ENCODE peak calls at places on chromosomes 1 and 21, in five cellular contexts. R is OCI-LY7, U is thoracic aorta, S is brain microvascular endothelial cell, D is GM23338. Y is an unnamed sample.

GRCh38 chr1:39788758-39789570 is at the start of gene BMP8B:
- DNase-seq in U (no peak), R (peak; percentile 46), D (peak; percentile 64), S (no peak), Y (no peak)

GRCh38 chr21:22374218-22374969 is 1376.2 kb downstream of the NCAM2 start:
- DNase-seq in D (peak; percentile 40), U (no peak), R (no peak), S (no peak), Y (no peak)

GRCh38 chr1:100332331-100332730 is 20.0 kb upstream of the CDC14A start:
- DNase-seq in D (no peak), U (no peak), S (no peak), R (no peak), Y (no peak)

GRCh38 chr1:69388044-69388443 is 179.7 kb upstream of the LRRC7 start:
- DNase-seq in U (no peak), S (no peak), D (no peak), R (no peak), Y (no peak)

GRCh38 chr1:216081445-216081844 is 341.8 kb downstream of the USH2A start:
- DNase-seq in R (no peak), S (no peak), D (no peak), U (no peak), Y (no peak)

GRCh38 chr21:44741921-44742320 is 30.5 kb upstream of the TSPEAR start:
- DNase-seq in R (no peak), U (no peak), D (no peak), S (no peak), Y (no peak)

GRCh38 chr1:101235241-101235695 is 1.6 kb upstream of the S1PR1 start:
- DNase-seq in U (no peak), S (no peak), R (no peak), D (peak; percentile 15), Y (no peak)

GRCh38 chr1:153677718-153678518 is 570 bp upstream of the NPR1 start:
- DNase-seq in R (peak; percentile 71), S (peak; percentile 39), D (peak; percentile 85), U (no peak), Y (peak; percentile 61)

GRCh38 chr1:156583821-156584622 is 4.5 kb downstream of the TTC24 start:
- DNase-seq in S (peak; percentile 82), R (peak; percentile 90), D (peak; percentile 97), U (no peak), Y (peak; percentile 86)

GRCh38 chr1:186188004-186188539 is 187.0 kb downstream of the TPR start:
- DNase-seq in U (no peak), S (peak; percentile 94), D (no peak), R (no peak), Y (peak; percentile 96)

GRCh38 chr1:156750932-156751723 is at the start of gene HDGF:
- DNase-seq in S (no peak), R (peak; percentile 60), D (peak; percentile 73), U (no peak), Y (no peak)

GRCh38 chr21:46185717-46186116 is 1.5 kb upstream of the SPATC1L start:
- DNase-seq in R (no peak), S (no peak), D (no peak), U (no peak), Y (no peak)

GRCh38 chr1:65177457-65177856 is 29.5 kb downstream of the AK4 start:
- DNase-seq in D (no peak), U (no peak), R (no peak), S (peak; percentile 60), Y (peak; percentile 44)

GRCh38 chr1:224193319-224193966 is 10.4 kb downstream of the DEGS1 start:
- DNase-seq in R (no peak), D (no peak), U (no peak), S (no peak), Y (no peak)

GRCh38 chr1:224192082-224192786 is 9.2 kb downstream of the DEGS1 start:
- DNase-seq in U (no peak), S (no peak), R (no peak), D (no peak), Y (no peak)

GRCh38 chr1:224188286-224188685 is 5.2 kb downstream of the DEGS1 start:
- DNase-seq in D (no peak), U (no peak), R (no peak), S (no peak), Y (no peak)

GRCh38 chr1:224185208-224185607 is 2.2 kb downstream of the DEGS1 start:
- DNase-seq in D (no peak), S (no peak), U (no peak), R (peak; percentile 45), Y (no peak)

DNA sequence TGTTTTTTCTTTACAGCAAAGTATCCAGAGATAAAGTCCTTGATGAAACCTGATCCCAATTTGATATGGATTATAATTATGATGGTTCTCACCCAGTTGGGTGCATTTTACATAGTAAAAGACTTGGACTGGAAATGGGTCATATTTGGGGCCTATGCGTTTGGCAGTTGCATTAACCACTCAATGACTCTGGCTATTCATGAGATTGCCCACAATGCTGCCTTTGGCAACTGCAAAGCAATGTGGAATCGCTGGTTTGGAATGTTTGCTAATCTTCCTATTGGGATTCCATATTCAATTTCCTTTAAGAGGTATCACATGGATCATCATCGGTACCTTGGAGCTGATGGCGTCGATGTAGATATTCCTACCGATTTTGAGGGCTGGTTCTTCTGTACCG is 6.5 kb downstream of the DEGS1 start:
- DNase-seq in R (no peak), D (no peak), S (no peak), U (no peak), Y (peak; percentile 28)
- TF ChIP-seq CTCF in R (no peak), D (no peak), S (no peak), U (no peak), Y (no peak)

DNA sequence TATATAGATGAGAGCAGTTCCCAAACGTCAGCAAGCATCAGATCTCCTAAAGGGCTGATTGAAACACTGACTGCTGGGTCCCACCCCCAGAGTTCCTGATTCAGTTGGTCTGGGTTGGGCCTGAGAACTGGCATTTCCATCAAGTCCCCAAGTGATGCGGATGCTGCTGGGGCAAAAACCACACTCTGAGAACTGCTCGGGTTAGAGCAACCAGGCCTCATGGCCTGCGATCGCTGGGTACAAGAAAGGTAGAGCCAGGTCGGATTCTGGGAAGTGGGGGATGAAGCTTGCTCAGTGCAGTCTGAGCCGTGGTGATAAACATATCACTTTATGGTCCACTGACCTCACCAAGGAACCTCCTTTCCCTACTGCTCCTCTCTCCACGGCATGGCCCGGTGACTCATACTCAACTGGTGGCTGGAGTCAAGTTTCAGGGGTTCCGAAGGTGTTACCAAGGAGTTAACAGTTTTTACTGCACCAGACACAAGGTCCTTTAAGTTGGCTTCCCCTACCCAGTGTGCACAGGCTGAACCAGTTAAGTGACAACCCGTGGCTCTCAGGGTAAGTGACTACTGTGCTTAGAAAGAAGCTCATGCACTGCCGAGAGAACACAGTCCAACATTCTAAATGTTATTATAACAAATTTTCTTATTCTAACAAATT is 153.5 kb downstream of the TGFBR3 start:
- DNase-seq in U (no peak), R (no peak), D (peak; percentile 14), S (peak; percentile 71), Y (peak; percentile 91)
- H3K4me3 ChIP-seq in U (no peak overlapping the region), R (no peak overlapping the region), D (no peak overlapping the region), S (no peak overlapping the region), Y (no peak overlapping the region)

GRCh38 chr1:155304558-155305063 is 3.4 kb upstream of the PKLR start:
- DNase-seq in R (no peak), D (no peak), S (no peak), U (no peak), Y (no peak)
- TF ChIP-seq CTCF in R (no peak), D (no peak), S (no peak), U (no peak), Y (no peak)

GRCh38 chr1:209652873-209653401 is 712 bp upstream of the LAMB3 start:
- DNase-seq in R (no peak), D (peak; percentile 66), U (no peak), S (peak; percentile 51), Y (no peak)
- H3K4me3 ChIP-seq in R (no peak overlapping the region), D (no peak overlapping the region), U (no peak overlapping the region), S (no peak overlapping the region), Y (no peak overlapping the region)

DNA sequence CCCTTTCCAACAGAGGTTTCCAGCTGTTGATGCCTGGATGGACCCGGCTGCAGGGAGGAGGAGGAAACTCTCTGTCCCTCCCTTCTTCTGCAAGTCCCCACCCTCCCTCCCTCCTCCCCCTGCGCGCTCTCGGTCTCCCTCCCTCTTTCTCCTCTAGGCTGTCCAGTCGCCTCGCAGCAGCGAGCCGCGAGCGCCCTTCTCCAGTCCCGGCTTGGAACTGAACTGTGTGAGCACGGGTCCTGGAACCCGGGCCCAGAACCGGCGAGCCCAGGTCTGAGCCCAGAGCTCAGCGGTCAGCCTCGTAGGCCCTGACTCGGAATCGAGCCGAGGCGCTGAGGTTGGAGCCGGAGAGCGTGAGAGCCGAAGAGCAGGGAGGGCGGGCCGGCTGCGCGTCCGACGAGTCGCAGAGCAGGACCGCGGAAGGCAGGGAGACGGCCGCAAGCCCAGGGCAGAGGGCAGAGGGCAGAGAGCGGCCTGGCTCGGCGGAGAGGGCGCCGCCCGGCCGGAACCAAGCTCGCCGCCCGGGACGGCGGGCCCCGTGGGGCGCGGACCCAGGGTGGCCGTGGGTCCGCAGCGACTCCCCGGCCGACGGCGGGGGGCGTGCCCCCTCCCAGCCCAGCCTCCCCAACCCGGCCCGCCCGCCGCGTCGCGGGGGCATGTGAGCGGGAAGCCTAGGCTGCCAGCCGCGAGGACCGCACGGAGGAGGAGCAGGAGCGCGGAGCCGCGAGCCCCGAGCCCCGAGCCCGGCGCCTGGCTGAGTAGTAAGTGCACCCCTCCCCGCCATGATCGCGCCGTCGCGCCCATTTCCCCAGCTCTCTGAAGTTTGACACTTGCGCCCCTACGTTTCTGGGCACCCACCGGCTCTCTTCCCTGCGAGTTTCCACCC is at the start of gene SOX13:
- DNase-seq in S (peak; percentile 79), D (peak; percentile 94), U (no peak), R (no peak), Y (peak; percentile 89)
- TF ChIP-seq CTCF in S (peak; percentile 44), D (peak; percentile 31), U (peak; percentile 28), R (no peak), Y (peak; percentile 22)

GRCh38 chr1:228500901-228501871 is 14.0 kb downstream of the RNF187 start:
- DNase-seq in U (peak; percentile 33), R (peak; percentile 81), S (peak; percentile 86), D (peak; percentile 88), Y (peak; percentile 92)
- H3K4me3 ChIP-seq in U (peak overlapping the region; percentile 61), R (peak overlapping the region; percentile 50), S (peak overlapping the region; percentile 31), D (peak overlapping the region; percentile 8), Y (peak overlapping the region; percentile 29)

GRCh38 chr1:63367218-63368103 is at the start of gene ALG6:
- DNase-seq in S (peak; percentile 81), U (peak; percentile 60), D (peak; percentile 99), R (peak; percentile 94), Y (peak; percentile 84)
- TF ChIP-seq CTCF in S (no peak), U (peak; percentile 5), D (peak; percentile 30), R (no peak), Y (no peak)

Y was measured in fibroblast of mammary gland.